ENCODE peak calls at places on chromosomes 5 and 9, in four cellular contexts. Q, Z, O and D are unnamed samples.

GRCh38 chr9:16928179-16928945 is 57.9 kb upstream of the BNC2 start:
- DNase-seq in Z (no peak), O (no peak), Q (no peak), D (peak; percentile 22)

GRCh38 chr5:389197-389821 is 53.7 kb upstream of the EXOC3 start:
- DNase-seq in O (no peak), Q (no peak), Z (no peak), D (no peak)

GRCh38 chr5:141883184-141883947 is 5.2 kb upstream of the PCDH1 start:
- DNase-seq in Z (no peak), O (no peak), Q (peak; percentile 67), D (peak; percentile 27)

GRCh38 chr9:131727184-131727785 is 12.6 kb downstream of the RAPGEF1 start:
- DNase-seq in O (no peak), Z (no peak), Q (no peak), D (no peak)

GRCh38 chr9:115520626-115521025 is 402.7 kb upstream of the TNC start:
- DNase-seq in Q (no peak), O (no peak), Z (no peak), D (no peak)

GRCh38 chr9:437066-438015 is 222.7 kb downstream of the DOCK8 start:
- DNase-seq in Z (no peak), O (no peak), Q (no peak), D (no peak)

GRCh38 chr9:69253057-69253456 is 72.0 kb upstream of the ENTREP1 start:
- DNase-seq in O (no peak), Q (no peak), Z (no peak), D (no peak)

GRCh38 chr5:177085985-177086917 is at the start of gene FGFR4:
- DNase-seq in Z (peak; percentile 65), Q (peak; percentile 91), O (peak; percentile 12), D (peak; percentile 98)

GRCh38 chr9:100267211-100267610 is 85.5 kb downstream of the TEX10 start:
- DNase-seq in O (no peak), Z (peak; percentile 39), Q (no peak), D (no peak)

DNA sequence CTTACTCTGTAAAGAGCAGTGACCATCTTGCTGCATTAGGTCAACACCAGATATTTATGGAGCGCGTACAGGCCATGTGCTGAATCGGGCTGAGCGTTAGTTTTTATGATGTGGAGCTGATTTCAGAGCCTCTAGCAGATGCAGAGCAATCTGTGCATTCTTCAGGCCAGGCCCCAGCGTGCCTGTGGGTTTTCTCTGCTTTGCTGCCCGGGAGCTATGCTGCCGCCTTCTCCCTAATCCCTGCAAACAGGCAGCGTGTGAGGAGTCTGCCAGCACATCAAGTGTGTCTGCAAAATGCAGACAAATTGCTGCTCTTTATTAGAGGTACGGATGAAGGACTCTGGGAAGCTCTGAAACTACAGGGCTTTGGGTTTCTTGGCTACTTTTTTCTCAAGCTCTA is 170.0 kb downstream of the NTRK2 start:
- DNase-seq in O (no peak), Z (no peak), Q (no peak), D (no peak)
- TF ChIP-seq FOXM1 in O (no peak), Z (no peak), Q (no peak), D (no peak)

GRCh38 chr5:10703676-10704075 is 57.4 kb downstream of the DAP start:
- DNase-seq in Z (no peak), Q (peak; percentile 16), O (no peak), D (no peak)

GRCh38 chr5:10706326-10706725 is 54.7 kb downstream of the DAP start:
- DNase-seq in O (no peak), Z (no peak), Q (no peak), D (no peak)

GRCh38 chr5:10702911-10703491 is 58.0 kb downstream of the DAP start:
- DNase-seq in Q (peak; percentile 91), Z (no peak), O (no peak), D (no peak)

GRCh38 chr5:10705736-10706135 is 55.3 kb downstream of the DAP start:
- DNase-seq in O (no peak), Z (no peak), Q (no peak), D (no peak)

GRCh38 chr5:10704949-10705621 is 55.9 kb downstream of the DAP start:
- DNase-seq in O (no peak), Z (no peak), Q (peak; percentile 60), D (no peak)
- TF ChIP-seq TARDBP in O (no peak), Z (no peak), Q (no peak), D (no peak)

GRCh38 chr5:160260881-160261815 is 31.8 kb downstream of the FABP6 start:
- DNase-seq in Z (peak; percentile 50), O (no peak), Q (peak; percentile 95), D (no peak)
- TF ChIP-seq FOXM1 in Z (no peak), O (no peak), Q (peak; percentile 95), D (no peak)

GRCh38 chr5:73126957-73127356 is 6.6 kb downstream of the TMEM171 start:
- DNase-seq in Z (no peak), Q (no peak), O (no peak), D (no peak)
- TF ChIP-seq TARDBP in Z (no peak), Q (no peak), O (no peak), D (no peak)

DNA sequence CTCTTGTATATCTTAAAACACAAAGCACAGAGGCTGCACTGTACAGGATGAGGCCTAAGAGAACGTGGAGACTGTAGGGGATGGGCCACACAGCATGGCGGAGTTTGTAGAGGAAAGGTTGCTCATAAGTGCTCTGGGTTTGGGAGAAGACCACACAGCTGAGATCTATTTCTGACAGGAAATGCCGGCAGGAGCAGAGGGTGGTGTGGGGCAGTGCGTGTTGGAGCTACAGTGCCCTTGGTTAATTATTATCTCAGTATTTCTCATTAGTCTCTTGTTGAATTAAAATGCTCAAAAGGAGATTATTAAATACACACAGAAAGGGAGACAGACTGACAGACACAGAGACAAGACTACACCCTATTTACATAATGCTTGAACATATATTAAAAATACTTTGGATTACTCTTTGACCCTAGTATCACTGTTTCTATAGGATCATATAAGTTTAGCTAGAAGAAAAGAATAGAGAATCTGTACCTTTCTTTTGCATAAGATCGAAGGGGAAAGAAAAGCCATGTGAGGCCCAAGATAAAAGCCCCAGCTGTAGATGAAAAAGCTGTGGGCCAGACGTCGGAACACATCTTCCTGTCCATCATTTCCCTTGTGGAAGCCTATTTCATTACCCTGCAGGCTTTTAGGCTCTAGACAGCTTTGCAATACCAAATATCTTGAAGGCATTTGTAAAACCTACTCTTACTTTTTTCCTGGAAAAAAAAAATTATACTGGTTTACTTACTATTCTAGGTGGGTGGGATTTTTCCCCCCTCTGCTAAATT is 9.8 kb downstream of the PALM2AKAP2 start:
- DNase-seq in O (no peak), Q (no peak), Z (no peak), D (no peak)
- TF ChIP-seq FOXM1 in O (no peak), Q (no peak), Z (no peak), D (no peak)

GRCh38 chr9:133239533-133240090 is 30.6 kb upstream of the OBP2B start:
- DNase-seq in O (no peak), Z (no peak), Q (no peak), D (no peak)

GRCh38 chr9:133237271-133237731 is 28.3 kb upstream of the OBP2B start:
- DNase-seq in Z (no peak), O (no peak), Q (no peak), D (no peak)

GRCh38 chr9:133238851-133239532 is 29.9 kb upstream of the OBP2B start:
- DNase-seq in O (no peak), Z (peak; percentile 56), Q (peak; percentile 92), D (peak; percentile 92)

GRCh38 chr9:133236291-133237071 is 27.4 kb upstream of the OBP2B start:
- DNase-seq in Q (no peak), Z (no peak), O (no peak), D (no peak)

GRCh38 chr9:133238272-133238850 is 29.3 kb upstream of the OBP2B start:
- DNase-seq in Q (peak; percentile 97), Z (peak; percentile 72), O (no peak), D (peak; percentile 68)
- TF ChIP-seq TARDBP in Q (no peak), Z (peak; percentile 8), O (no peak), D (no peak)

GRCh38 chr9:134190232-134191121 is 26.1 kb upstream of the RNU6ATAC start:
- DNase-seq in O (no peak), Q (no peak), Z (no peak), D (no peak)

GRCh38 chr9:134189475-134190231 is 25.3 kb upstream of the RNU6ATAC start:
- DNase-seq in Q (no peak), Z (no peak), O (no peak), D (no peak)

GRCh38 chr9:134192311-134192950 is 28.1 kb upstream of the RNU6ATAC start:
- DNase-seq in O (no peak), Z (no peak), Q (no peak), D (no peak)

GRCh38 chr9:134192951-134193731 is 28.8 kb upstream of the RNU6ATAC start:
- DNase-seq in Z (no peak), Q (no peak), O (no peak), D (no peak)

GRCh38 chr9:134191455-134192209 is 27.3 kb upstream of the RNU6ATAC start:
- DNase-seq in O (no peak), Q (no peak), Z (no peak), D (no peak)
- TF ChIP-seq FOXM1 in O (no peak), Q (no peak), Z (no peak), D (no peak)

GRCh38 chr5:137622850-137623249 is 113.0 kb downstream of the KLHL3 start:
- DNase-seq in Z (peak; percentile 64), O (peak; percentile 9), Q (no peak), D (no peak)

GRCh38 chr5:137619191-137619870 is 116.6 kb downstream of the KLHL3 start:
- DNase-seq in Q (peak; percentile 9), Z (no peak), O (no peak), D (no peak)

GRCh38 chr5:137624786-137625349 is 111.0 kb downstream of the KLHL3 start:
- DNase-seq in Q (no peak), Z (no peak), O (no peak), D (no peak)

GRCh38 chr5:137621306-137621705 is 114.6 kb downstream of the KLHL3 start:
- DNase-seq in O (no peak), Z (no peak), Q (no peak), D (no peak)

GRCh38 chr5:137621861-137622823 is 113.7 kb downstream of the KLHL3 start:
- DNase-seq in Q (no peak), Z (no peak), O (no peak), D (no peak)
- TF ChIP-seq TARDBP in Q (no peak), Z (no peak), O (no peak), D (no peak)